ENCODE peak calls at places on chromosomes 4 and X, in six cellular contexts. One of them, this sample, is unnamed.
A peak's percentile ranks its signal among the peaks of the same experiment; 100 is the strongest.

GRCh38 chrX:2652106-2652505 is 39.0 kb upstream of the CD99 start:
- DNase-seq in GM23248: no peak
- DNase-seq in NCI-H1092: no peak
- DNase-seq in fibroblast of the aortic adventitia: no peak
- DNase-seq in occipital lobe: no peak
- DNase-seq in stimulated activated CD8-positive, alpha-beta memory T cell treated with anti-CD3 and anti-CD28 coated beads, Interleukin-4, amount 100 ng/mL, for 4 hours: no peak
- DNase-seq in this sample: no peak

GRCh38 chr4:140315970-140316369 is 57.5 kb upstream of the SCOC start:
- DNase-seq in NCI-H1092: no peak
- DNase-seq in fibroblast of the aortic adventitia: no peak
- DNase-seq in GM23248: no peak
- DNase-seq in occipital lobe: no peak
- DNase-seq in stimulated activated CD8-positive, alpha-beta memory T cell treated with anti-CD3 and anti-CD28 coated beads, Interleukin-4, amount 100 ng/mL, for 4 hours: no peak
- DNase-seq in this sample: no peak

GRCh38 chr4:163495900-163496299 is 1.4 kb downstream of the TMA16 start:
- DNase-seq in GM23248: no peak
- DNase-seq in NCI-H1092: no peak
- DNase-seq in fibroblast of the aortic adventitia: no peak
- DNase-seq in occipital lobe: no peak
- DNase-seq in stimulated activated CD8-positive, alpha-beta memory T cell treated with anti-CD3 and anti-CD28 coated beads, Interleukin-4, amount 100 ng/mL, for 4 hours: no peak
- DNase-seq in this sample: no peak

GRCh38 chr4:142777045-142777743 is 68.9 kb downstream of the INPP4B start:
- DNase-seq in stimulated activated CD8-positive, alpha-beta memory T cell treated with anti-CD3 and anti-CD28 coated beads, Interleukin-4, amount 100 ng/mL, for 4 hours: no peak
- DNase-seq in GM23248: peak; percentile 7
- DNase-seq in NCI-H1092: no peak
- DNase-seq in fibroblast of the aortic adventitia: no peak
- DNase-seq in occipital lobe: no peak
- DNase-seq in this sample: no peak

GRCh38 chr4:110124721-110125120 is 73.7 kb downstream of the ELOVL6 start:
- DNase-seq in occipital lobe: no peak
- DNase-seq in fibroblast of the aortic adventitia: no peak
- DNase-seq in stimulated activated CD8-positive, alpha-beta memory T cell treated with anti-CD3 and anti-CD28 coated beads, Interleukin-4, amount 100 ng/mL, for 4 hours: no peak
- DNase-seq in GM23248: no peak
- DNase-seq in NCI-H1092: no peak
- DNase-seq in this sample: no peak

GRCh38 chr4:37890501-37891220 is at the start of gene TBC1D1:
- DNase-seq in GM23248: peak; percentile 31
- DNase-seq in occipital lobe: peak; percentile 65
- DNase-seq in NCI-H1092: peak; percentile 22
- DNase-seq in fibroblast of the aortic adventitia: no peak
- DNase-seq in stimulated activated CD8-positive, alpha-beta memory T cell treated with anti-CD3 and anti-CD28 coated beads, Interleukin-4, amount 100 ng/mL, for 4 hours: peak; percentile 6
- DNase-seq in this sample: peak; percentile 90

GRCh38 chr4:48831532-48832015 is 686 bp downstream of the OCIAD1 start:
- DNase-seq in NCI-H1092: no peak
- DNase-seq in stimulated activated CD8-positive, alpha-beta memory T cell treated with anti-CD3 and anti-CD28 coated beads, Interleukin-4, amount 100 ng/mL, for 4 hours: no peak
- DNase-seq in occipital lobe: no peak
- DNase-seq in GM23248: peak; percentile 29
- DNase-seq in fibroblast of the aortic adventitia: no peak
- DNase-seq in this sample: no peak

GRCh38 chrX:12974217-12974796 is 603 bp upstream of the TMSB4X start:
- DNase-seq in NCI-H1092: no peak
- DNase-seq in GM23248: peak; percentile 79
- DNase-seq in occipital lobe: peak; percentile 5
- DNase-seq in fibroblast of the aortic adventitia: peak; percentile 83
- DNase-seq in stimulated activated CD8-positive, alpha-beta memory T cell treated with anti-CD3 and anti-CD28 coated beads, Interleukin-4, amount 100 ng/mL, for 4 hours: no peak
- DNase-seq in this sample: peak; percentile 53

GRCh38 chr4:159410076-159410777 is 307.3 kb downstream of the RAPGEF2 start:
- DNase-seq in GM23248: peak; percentile 26
- DNase-seq in stimulated activated CD8-positive, alpha-beta memory T cell treated with anti-CD3 and anti-CD28 coated beads, Interleukin-4, amount 100 ng/mL, for 4 hours: no peak
- DNase-seq in fibroblast of the aortic adventitia: peak; percentile 51
- DNase-seq in occipital lobe: no peak
- DNase-seq in NCI-H1092: no peak
- DNase-seq in this sample: no peak

GRCh38 chr4:22029803-22030202 is 81.2 kb upstream of the KCNIP4 start:
- DNase-seq in NCI-H1092: peak; percentile 64
- DNase-seq in stimulated activated CD8-positive, alpha-beta memory T cell treated with anti-CD3 and anti-CD28 coated beads, Interleukin-4, amount 100 ng/mL, for 4 hours: no peak
- DNase-seq in fibroblast of the aortic adventitia: no peak
- DNase-seq in occipital lobe: no peak
- DNase-seq in GM23248: no peak
- DNase-seq in this sample: no peak

GRCh38 chrX:115372026-115372610 is 82.6 kb downstream of the LUZP4 start:
- DNase-seq in NCI-H1092: no peak
- DNase-seq in GM23248: peak; percentile 74
- DNase-seq in fibroblast of the aortic adventitia: peak; percentile 76
- DNase-seq in stimulated activated CD8-positive, alpha-beta memory T cell treated with anti-CD3 and anti-CD28 coated beads, Interleukin-4, amount 100 ng/mL, for 4 hours: no peak
- DNase-seq in occipital lobe: no peak
- DNase-seq in this sample: no peak

GRCh38 chrX:37378399-37378798 is 29.2 kb downstream of the PRRG1 start:
- DNase-seq in GM23248: peak; percentile 15
- DNase-seq in NCI-H1092: no peak
- DNase-seq in fibroblast of the aortic adventitia: peak; percentile 66
- DNase-seq in stimulated activated CD8-positive, alpha-beta memory T cell treated with anti-CD3 and anti-CD28 coated beads, Interleukin-4, amount 100 ng/mL, for 4 hours: no peak
- DNase-seq in occipital lobe: no peak
- DNase-seq in this sample: no peak

GRCh38 chr4:89125901-89126435 is 14.6 kb downstream of the TIGD2 start:
- DNase-seq in fibroblast of the aortic adventitia: no peak
- DNase-seq in occipital lobe: no peak
- DNase-seq in NCI-H1092: no peak
- DNase-seq in GM23248: no peak
- DNase-seq in stimulated activated CD8-positive, alpha-beta memory T cell treated with anti-CD3 and anti-CD28 coated beads, Interleukin-4, amount 100 ng/mL, for 4 hours: no peak
- DNase-seq in this sample: no peak

GRCh38 chr4:150010525-150011126 is 67.6 kb upstream of the DCLK2 start:
- DNase-seq in fibroblast of the aortic adventitia: peak; percentile 86
- DNase-seq in occipital lobe: peak; percentile 6
- DNase-seq in GM23248: peak; percentile 67
- DNase-seq in NCI-H1092: peak; percentile 37
- DNase-seq in stimulated activated CD8-positive, alpha-beta memory T cell treated with anti-CD3 and anti-CD28 coated beads, Interleukin-4, amount 100 ng/mL, for 4 hours: no peak
- DNase-seq in this sample: no peak

GRCh38 chr4:90025248-90025647 is 101.9 kb upstream of the CCSER1 start:
- DNase-seq in stimulated activated CD8-positive, alpha-beta memory T cell treated with anti-CD3 and anti-CD28 coated beads, Interleukin-4, amount 100 ng/mL, for 4 hours: no peak
- DNase-seq in NCI-H1092: no peak
- DNase-seq in occipital lobe: no peak
- DNase-seq in GM23248: peak; percentile 17
- DNase-seq in fibroblast of the aortic adventitia: peak; percentile 1
- DNase-seq in this sample: no peak